ENCODE peak calls at places on chromosomes 5 and 9, in nine cellular contexts. Z is sigmoid colon; S is stimulated activated CD4-positive, alpha-beta T cell treated with anti-CD3 and anti-CD28 coated beads, Interleukin-2, amount 100 ng/mL, for 4 hours; H is T-helper 2 cell; L is pancreas; R is T-helper 17 cell; K is heart right ventricle; J is midbrain; V is GM04504. O is an unnamed sample.

GRCh38 chr5:150306775-150307174 is 4.1 kb upstream of the ARSI start:
- DNase-seq in Z (no peak), S (no peak), H (no peak), L (no peak), R (no peak), K (no peak), J (no peak), V (no peak), O (no peak)

GRCh38 chr9:114452219-114453169 is 52.8 kb downstream of the WHRN start:
- DNase-seq in Z (no peak), S (no peak), H (no peak), L (no peak), R (no peak), K (no peak), J (no peak), V (no peak), O (no peak)

GRCh38 chr9:38689678-38690077 is 30.3 kb downstream of the FAM240B start:
- DNase-seq in Z (no peak), S (no peak), H (no peak), L (peak), R (no peak), K (no peak), J (peak), V (no peak), O (no peak)

GRCh38 chr5:172801184-172801671 is 30.2 kb upstream of the DUSP1 start:
- DNase-seq in Z (no peak), S (no peak), H (no peak), L (no peak), R (no peak), K (no peak), J (no peak), V (peak), O (peak)

GRCh38 chr5:37703841-37704241 is 136.0 kb downstream of the GDNF start:
- DNase-seq in Z (no peak), S (no peak), H (no peak), L (no peak), R (no peak), K (no peak), J (no peak), V (no peak), O (no peak)

GRCh38 chr9:108323615-108324014 is 532.2 kb downstream of the ACTL7B start:
- DNase-seq in Z (no peak), S (no peak), H (no peak), L (no peak), R (no peak), K (no peak), J (no peak), V (no peak), O (no peak)

GRCh38 chr5:124580925-124581821 is 165.3 kb downstream of the ZNF608 start:
- DNase-seq in Z (no peak), S (no peak), H (no peak), L (peak), R (no peak), K (no peak), J (no peak), V (no peak), O (no peak)

GRCh38 chr5:116583085-116583766 is 8.6 kb upstream of the SEMA6A start:
- DNase-seq in Z (no peak), S (no peak), H (no peak), L (no peak), R (no peak), K (no peak), J (no peak), V (no peak), O (no peak)

GRCh38 chr5:148732692-148733091 is 78.4 kb upstream of the HTR4 start:
- DNase-seq in Z (no peak), S (no peak), H (no peak), L (no peak), R (no peak), K (no peak), J (no peak), V (no peak), O (no peak)

GRCh38 chr5:126044931-126045565 is 378.2 kb upstream of the GRAMD2B start:
- DNase-seq in Z (no peak), S (no peak), H (no peak), L (no peak), R (no peak), K (no peak), J (no peak), V (no peak), O (no peak)

GRCh38 chr9:128635266-128636023 is 21.2 kb downstream of the DYNC2I2 start:
- DNase-seq in Z (peak), S (no peak), H (no peak), L (peak), R (no peak), K (peak), J (no peak), V (peak), O (peak)

GRCh38 chr5:52963636-52964035 is 25.5 kb upstream of the ITGA2 start:
- DNase-seq in Z (no peak), S (no peak), H (no peak), L (no peak), R (no peak), K (no peak), J (no peak), V (no peak), O (no peak)

GRCh38 chr9:121073038-121073437 is 1.7 kb upstream of the CNTRL start:
- DNase-seq in Z (peak), S (no peak), H (no peak), L (no peak), R (no peak), K (peak), J (peak), V (peak), O (peak)

GRCh38 chr9:75878461-75878860 is 12.0 kb upstream of the PCSK5 start:
- DNase-seq in Z (no peak), S (no peak), H (no peak), L (no peak), R (no peak), K (no peak), J (no peak), V (no peak), O (no peak)

GRCh38 chr5:143205386-143205785 is 198.1 kb downstream of the NR3C1 start:
- DNase-seq in Z (no peak), S (no peak), H (no peak), L (no peak), R (no peak), K (no peak), J (no peak), V (peak), O (peak)

GRCh38 chr5:132748522-132749000 is 1.3 kb downstream of the CCNI2 start:
- DNase-seq in Z (no peak), S (no peak), H (no peak), L (no peak), R (no peak), K (no peak), J (no peak), V (no peak), O (no peak)

GRCh38 chr5:180054226-180054625 is 17.3 kb downstream of the RNF130 start:
- DNase-seq in Z (no peak), S (no peak), H (no peak), L (no peak), R (no peak), K (no peak), J (no peak), V (no peak), O (no peak)

GRCh38 chr9:73116030-73116429 is 35.6 kb upstream of the ANXA1 start:
- DNase-seq in Z (no peak), S (no peak), H (no peak), L (no peak), R (no peak), K (no peak), J (no peak), V (peak), O (peak)

GRCh38 chr5:92207156-92207555 is 824.0 kb upstream of the ARRDC3 start:
- DNase-seq in Z (no peak), S (no peak), H (no peak), L (no peak), R (no peak), K (no peak), J (no peak), V (no peak), O (no peak)

GRCh38 chr5:122493776-122494518 is 181.9 kb downstream of the SNCAIP start:
- DNase-seq in Z (no peak), S (no peak), H (no peak), L (no peak), R (no peak), K (no peak), J (no peak), V (no peak), O (no peak)

GRCh38 chr9:573551-574410 is 267.7 kb upstream of the DMRT1 start:
- DNase-seq in Z (no peak), S (no peak), H (no peak), L (peak), R (no peak), K (no peak), J (no peak), V (no peak), O (no peak)

GRCh38 chr9:134629586-134630392 is 11.8 kb upstream of the COL5A1 start:
- DNase-seq in Z (peak), S (no peak), H (no peak), L (no peak), R (no peak), K (no peak), J (no peak), V (no peak), O (no peak)

GRCh38 chr5:51278458-51279049 is 104.7 kb upstream of the ISL1 start:
- DNase-seq in Z (no peak), S (no peak), H (no peak), L (no peak), R (no peak), K (no peak), J (no peak), V (no peak), O (no peak)

GRCh38 chr9:117035546-117035945 is 348.4 kb downstream of the TRIM32 start:
- DNase-seq in Z (no peak), S (no peak), H (no peak), L (no peak), R (no peak), K (no peak), J (no peak), V (no peak), O (no peak)

GRCh38 chr5:54795284-54795683 is 190.1 kb downstream of the ESM1 start:
- DNase-seq in Z (no peak), S (no peak), H (no peak), L (no peak), R (no peak), K (no peak), J (no peak), V (no peak), O (no peak)

GRCh38 chr5:129905467-129906176 is 1.4 kb downstream of the CHSY3 start:
- DNase-seq in Z (peak), S (no peak), H (no peak), L (no peak), R (no peak), K (peak), J (no peak), V (no peak), O (no peak)

GRCh38 chr5:36414869-36415282 is 113.2 kb upstream of the RANBP3L start:
- DNase-seq in Z (no peak), S (no peak), H (no peak), L (no peak), R (no peak), K (no peak), J (peak), V (no peak), O (peak)

GRCh38 chr5:168291281-168291960 is at the start of gene WWC1:
- DNase-seq in Z (no peak), S (peak), H (peak), L (peak), R (peak), K (no peak), J (peak), V (no peak), O (no peak)

GRCh38 chr5:134069553-134069952 is 44.9 kb upstream of the TCF7 start:
- DNase-seq in Z (no peak), S (no peak), H (no peak), L (no peak), R (no peak), K (no peak), J (no peak), V (no peak), O (no peak)

GRCh38 chr5:141734501-141735231 is 52.6 kb upstream of the ARAP3 start:
- DNase-seq in Z (no peak), S (no peak), H (no peak), L (no peak), R (no peak), K (peak), J (no peak), V (peak), O (peak)

GRCh38 chr5:5492087-5492933 is 69.8 kb downstream of the ICE1 start:
- DNase-seq in Z (no peak), S (peak), H (no peak), L (peak), R (no peak), K (peak), J (no peak), V (no peak), O (no peak)

GRCh38 chr5:116675628-116675910 is 100.9 kb upstream of the SEMA6A start:
- DNase-seq in Z (no peak), S (no peak), H (no peak), L (no peak), R (no peak), K (no peak), J (no peak), V (no peak), O (no peak)

GRCh38 chr5:170572453-170572852 is 68.6 kb downstream of the KCNIP1 start:
- DNase-seq in Z (no peak), S (no peak), H (peak), L (peak), R (no peak), K (no peak), J (no peak), V (no peak), O (no peak)

GRCh38 chr5:53201746-53202145 is 92.2 kb upstream of the MOCS2 start:
- DNase-seq in Z (no peak), S (no peak), H (no peak), L (no peak), R (no peak), K (no peak), J (no peak), V (no peak), O (no peak)